ENCODE peak calls at places on chromosomes 16 and 17, in six cellular contexts. L is testis, O is uterus, Y is fibroblast of lung, J is transverse colon, F is left ventricle myocardium inferior. C is an unnamed sample. For H3K4me1 and H3K9me3, the result is how much of the 10 kb centered on the place peaks cover.

GRCh38 chr16:58461640-58462039 is 38.3 kb upstream of the NDRG4 start:
- DNase-seq in L (no peak), O (no peak), Y (no peak), J (no peak), F (no peak), C (no peak)

GRCh38 chr16:56874800-56875199 is 9.8 kb downstream of the SLC12A3 start:
- DNase-seq in L (peak), O (no peak), Y (peak), J (no peak), F (no peak), C (peak)

GRCh38 chr16:7888421-7888820 is 555.8 kb downstream of the RBFOX1 start:
- DNase-seq in L (no peak), O (no peak), Y (no peak), J (no peak), F (no peak), C (no peak)

GRCh38 chr17:4221899-4222659 is 41.7 kb downstream of the ANKFY1 start:
- DNase-seq in L (no peak), O (no peak), Y (no peak), J (no peak), F (no peak), C (no peak)

GRCh38 chr16:12252616-12253015 is 276.1 kb downstream of the SNX29 start:
- DNase-seq in L (no peak), O (no peak), Y (no peak), J (no peak), F (no peak), C (peak)

GRCh38 chr17:47999612-48000011 is 28.7 kb downstream of the CDK5RAP3 start:
- DNase-seq in L (no peak), O (no peak), Y (no peak), J (no peak), F (no peak), C (no peak)

GRCh38 chr17:16888413-16889087 is 83.4 kb downstream of the TNFRSF13B start:
- DNase-seq in L (no peak), O (no peak), Y (no peak), J (no peak), F (no peak), C (peak)

GRCh38 chr17:80832266-80832676 is 159.4 kb upstream of the CHMP6 start:
- DNase-seq in L (peak), O (peak), Y (peak), J (peak), F (no peak), C (peak)

GRCh38 chr16:6528217-6528616 is 804.4 kb upstream of the RBFOX1 start:
- DNase-seq in L (no peak), O (no peak), Y (no peak), J (no peak), F (no peak), C (no peak)

GRCh38 chr17:57521606-57522435 is 223.3 kb downstream of the CCDC182 start:
- DNase-seq in L (no peak), O (no peak), Y (no peak), J (no peak), F (no peak), C (no peak)

GRCh38 chr16:13335894-13336293 is 434.5 kb downstream of the SHISA9 start:
- DNase-seq in L (no peak), O (no peak), Y (no peak), J (no peak), F (no peak), C (no peak)

GRCh38 chr17:28723159-28723835 is 2.7 kb downstream of the TLCD1 start:
- DNase-seq in L (no peak), O (no peak), Y (no peak), J (no peak), F (no peak), C (no peak)

GRCh38 chr17:79027274-79027924 is 3.4 kb downstream of the C1QTNF1 start:
- DNase-seq in L (no peak), O (peak), Y (no peak), J (no peak), F (no peak), C (peak)

GRCh38 chr16:55297910-55298175 is 26.2 kb upstream of the IRX6 start:
- DNase-seq in L (no peak), O (no peak), Y (no peak), J (no peak), F (no peak), C (no peak)

GRCh38 chr17:32266389-32267269 is 997 bp downstream of the RHBDL3 start:
- DNase-seq in L (no peak), O (no peak), Y (no peak), J (no peak), F (no peak), C (no peak)

GRCh38 chr17:47847341-47848197 is 3.4 kb downstream of the SP6 start:
- DNase-seq in L (peak), O (no peak), Y (no peak), J (no peak), F (no peak), C (no peak)

GRCh38 chr17:62653831-62654829 is 26.7 kb downstream of the MRC2 start:
- DNase-seq in L (peak), O (peak), Y (peak), J (peak), F (peak), C (peak)

GRCh38 chr17:74018116-74018515 is 185.4 kb upstream of the RPL38 start:
- DNase-seq in L (no peak), O (no peak), Y (no peak), J (no peak), F (no peak), C (no peak)

GRCh38 chr16:57263585-57264351 is 18.7 kb downstream of the ARL2BP start:
- DNase-seq in L (no peak), O (no peak), Y (no peak), J (no peak), F (no peak), C (no peak)

GRCh38 chr17:38351412-38352222 is at the start of gene SOCS7:
- DNase-seq in L (peak), O (peak), Y (peak), J (peak), F (peak), C (peak)

GRCh38 chr17:48488548-48489106 is 42.2 kb downstream of the HOXB1 start:
- DNase-seq in L (no peak), O (no peak), Y (no peak), J (no peak), F (no peak), C (no peak)

GRCh38 chr17:38562903-38563302 is 42.8 kb downstream of the SRCIN1 start:
- DNase-seq in L (no peak), O (no peak), Y (no peak), J (no peak), F (no peak), C (no peak)

GRCh38 chr17:29102741-29103181 is 59.8 kb downstream of the PIPOX start:
- DNase-seq in L (no peak), O (no peak), Y (no peak), J (no peak), F (no peak), C (no peak)

GRCh38 chr17:6551356-6551755 is 5.0 kb downstream of the PITPNM3 start:
- DNase-seq in L (no peak), O (no peak), Y (no peak), J (no peak), F (no peak), C (no peak)

GRCh38 chr16:87765473-87765775 is 362 bp downstream of the KLHDC4 start:
- DNase-seq in L (no peak), O (no peak), Y (no peak), J (peak), F (no peak), C (peak)

GRCh38 chr16:83835972-83836566 is 28.3 kb downstream of the HSBP1 start:
- DNase-seq in L (no peak), O (no peak), Y (peak), J (no peak), F (no peak), C (peak)

GRCh38 chr16:19697756-19698318 is 20.2 kb downstream of the KNOP1 start:
- DNase-seq in L (no peak), O (no peak), Y (no peak), J (peak), F (no peak), C (no peak)

GRCh38 chr16:79150128-79150527 is 450.4 kb downstream of the MAF start:
- DNase-seq in L (no peak), O (no peak), Y (no peak), J (no peak), F (no peak), C (no peak)

GRCh38 chr17:61619493-61619892 is 28.5 kb upstream of the NACA2 start:
- DNase-seq in L (no peak), O (no peak), Y (peak), J (no peak), F (no peak), C (no peak)

GRCh38 chr17:74936470-74936799 is 737 bp downstream of the OTOP3 start:
- DNase-seq in L (no peak), O (no peak), Y (no peak), J (no peak), F (no peak), C (no peak)

GRCh38 chr17:79633154-79633553 is 22.3 kb upstream of the RBFOX3 start:
- DNase-seq in L (peak), O (peak), Y (no peak), J (peak), F (peak), C (peak)

GRCh38 chr17:4314618-4315017 is 50.8 kb upstream of the ANKFY1 start:
- DNase-seq in L (no peak), O (no peak), Y (no peak), J (no peak), F (no peak), C (no peak)

GRCh38 chr16:55207679-55208294 is 116.2 kb upstream of the IRX6 start:
- DNase-seq in L (peak), O (no peak), Y (no peak), J (no peak), F (no peak), C (peak)

GRCh38 chr16:29991571-29991904 is 3.9 kb downstream of the HIRIP3 start:
- DNase-seq in L (no peak), O (no peak), Y (no peak), J (no peak), F (no peak), C (no peak)

GRCh38 chr16:29994613-29995329 is 646 bp downstream of the HIRIP3 start:
- DNase-seq in L (no peak), O (peak), Y (no peak), J (peak), F (no peak), C (no peak)

GRCh38 chr16:29992371-29992967 is 2.9 kb downstream of the HIRIP3 start:
- DNase-seq in L (peak), O (no peak), Y (peak), J (no peak), F (no peak), C (no peak)

GRCh38 chr16:29993903-29994612 is 1.4 kb downstream of the HIRIP3 start:
- DNase-seq in L (no peak), O (no peak), Y (no peak), J (no peak), F (no peak), C (no peak)

DNA sequence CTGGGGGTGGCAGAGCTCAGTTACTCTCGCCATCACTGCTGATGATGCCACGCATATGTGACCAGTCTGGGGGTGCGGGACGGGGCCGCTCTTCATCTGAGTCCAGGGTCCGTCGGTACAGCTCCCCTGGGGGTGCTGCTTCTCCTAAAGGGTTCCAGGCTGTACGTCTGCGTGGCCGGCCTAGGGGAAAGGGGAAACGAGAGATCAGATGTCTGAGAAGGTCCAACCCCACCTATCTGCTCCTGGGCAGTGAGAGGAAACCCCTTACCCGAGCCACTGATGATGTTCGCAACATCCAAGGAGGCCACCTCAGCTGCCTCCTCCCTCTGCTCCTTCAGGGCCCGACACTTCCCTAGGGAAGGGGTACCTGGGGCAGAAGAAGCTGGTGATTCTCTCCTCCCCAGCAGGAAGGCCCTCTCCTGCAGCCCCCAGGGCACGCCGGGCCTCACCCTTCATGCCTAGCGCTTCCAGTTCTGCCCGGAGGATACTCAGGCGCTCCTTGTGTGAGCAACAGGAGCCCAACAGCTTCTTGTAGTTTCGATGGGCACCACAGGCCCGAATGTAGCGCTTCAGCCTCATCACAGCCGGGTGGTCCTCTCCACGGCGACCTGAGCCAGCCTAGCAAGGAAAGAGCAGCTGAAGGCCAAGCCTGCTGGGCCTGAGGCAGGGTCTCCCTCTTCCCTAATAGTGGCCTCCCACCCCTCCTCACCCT is 2.1 kb downstream of the HIRIP3 start:
- DNase-seq in L (no peak), O (no peak), Y (no peak), J (no peak), F (no peak), C (no peak)
- H3K27ac ChIP-seq in L (no peak), O (no peak), Y (no peak), J (no peak), F (no peak), C (no peak)

GRCh38 chr17:40564883-40565744 is at the start of gene CCR7:
- DNase-seq in L (no peak), O (no peak), Y (no peak), J (peak), F (no peak), C (no peak)
- H3K4me1 ChIP-seq in L (under half), O (under half), Y (under half), J (under half), F (under half), C (under half)

DNA sequence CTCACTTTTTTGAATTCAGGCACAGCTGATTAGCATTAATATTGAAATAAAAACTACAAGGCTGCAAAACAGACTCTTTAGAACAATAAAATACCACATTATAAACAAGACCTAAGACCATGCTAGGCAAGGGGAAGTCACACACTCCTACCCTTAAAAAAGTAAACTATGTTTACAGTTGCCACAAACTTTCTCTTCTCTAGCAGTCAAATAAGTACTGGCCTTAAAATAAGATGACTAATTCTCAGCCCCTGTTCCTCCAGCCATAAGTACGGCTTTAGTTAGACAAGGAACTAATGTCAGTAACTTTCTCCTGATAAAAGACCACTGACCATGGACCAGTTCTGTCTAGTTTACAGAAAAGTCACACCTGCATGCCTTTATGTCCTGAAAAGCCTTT is 19.5 kb upstream of the CPHXL start:
- DNase-seq in L (no peak), O (no peak), Y (no peak), J (no peak), F (no peak), C (no peak)
- H3K9me3 ChIP-seq in L (under half), O (under half), Y (under half), J (under half), F (under half), C (under half)

GRCh38 chr17:55722742-55723487 is at the start of gene TMEM100:
- DNase-seq in L (peak), O (peak), Y (peak), J (no peak), F (no peak), C (peak)
- H3K27ac ChIP-seq in L (no peak), O (peak), Y (peak), J (peak), F (peak), C (peak)

DNA sequence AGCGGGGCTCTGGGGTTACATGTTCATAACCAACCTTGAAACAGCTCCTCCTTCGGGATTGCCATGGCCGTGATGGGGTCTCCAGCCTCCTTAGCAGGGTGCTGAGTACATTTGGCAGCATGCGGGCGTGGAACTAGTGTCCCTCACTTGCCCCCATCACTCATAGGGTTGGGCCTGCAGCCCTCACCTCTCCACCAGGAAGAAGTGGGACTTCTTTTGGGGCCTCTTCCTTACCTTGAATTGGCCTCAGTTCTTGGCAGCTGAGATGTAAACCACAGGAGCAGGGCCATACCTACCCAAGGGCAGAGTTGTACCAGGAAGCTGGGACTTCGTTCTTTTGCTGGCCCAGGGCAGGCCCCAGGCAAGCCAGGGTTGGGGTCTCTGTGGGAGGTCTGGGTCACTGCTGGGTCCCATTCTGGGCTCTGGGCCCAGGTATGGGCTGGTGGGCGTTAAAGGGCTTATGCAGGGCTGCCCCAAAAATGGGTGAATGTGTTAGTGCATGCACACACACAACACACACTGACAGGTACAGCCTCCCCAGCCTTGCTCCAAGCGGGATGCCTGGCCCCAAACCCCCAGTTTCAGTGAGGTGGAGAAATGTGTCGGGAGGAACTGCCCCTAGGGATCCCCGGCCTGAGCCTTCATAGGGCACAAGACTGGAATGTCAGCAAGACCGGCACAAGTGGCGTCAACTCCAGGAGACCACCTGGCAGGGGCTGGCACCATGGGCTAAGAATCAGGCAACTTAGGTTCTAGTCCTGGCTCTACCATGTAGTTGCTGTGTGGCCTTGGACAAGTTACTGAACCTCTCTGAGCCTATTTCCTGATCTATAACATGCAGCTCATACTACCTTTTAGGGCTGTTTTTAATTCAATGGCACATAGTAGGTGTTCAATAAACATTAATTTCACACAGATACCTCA is 3.9 kb upstream of the KRT15 start:
- DNase-seq in L (no peak), O (no peak), Y (no peak), J (peak), F (no peak), C (no peak)
- H3K4me1 ChIP-seq in L (under half), O (under half), Y (under half), J (under half), F (under half), C (under half)

DNA sequence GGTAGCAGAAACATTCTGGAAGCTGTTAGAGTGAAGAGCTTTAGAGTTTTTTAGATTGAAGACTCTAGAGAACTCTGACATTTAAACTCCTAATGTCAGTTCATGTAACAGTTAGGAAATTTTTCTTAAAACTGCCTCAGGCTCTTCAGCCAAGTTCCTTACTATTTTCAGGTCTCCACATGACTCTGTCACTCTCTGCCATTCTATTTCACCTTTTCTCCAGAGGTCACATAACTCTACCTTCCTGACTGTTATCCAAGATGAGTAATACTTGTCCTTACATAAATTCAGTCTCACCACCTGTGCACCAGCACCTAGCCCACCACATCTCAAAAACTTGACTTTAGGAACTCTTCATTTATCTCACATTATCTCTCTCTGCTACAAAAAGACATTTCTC is 347.1 kb upstream of the CA10 start:
- DNase-seq in L (no peak), O (no peak), Y (no peak), J (no peak), F (no peak), C (no peak)
- H3K9me3 ChIP-seq in L (under half), O (under half), Y (under half), J (under half), F (under half), C (under half)

GRCh38 chr16:85872666-85873561 is 26.0 kb upstream of the IRF8 start:
- DNase-seq in L (peak), O (no peak), Y (no peak), J (peak), F (peak), C (no peak)
- H3K27ac ChIP-seq in L (no peak), O (no peak), Y (no peak), J (no peak), F (no peak), C (no peak)

DNA sequence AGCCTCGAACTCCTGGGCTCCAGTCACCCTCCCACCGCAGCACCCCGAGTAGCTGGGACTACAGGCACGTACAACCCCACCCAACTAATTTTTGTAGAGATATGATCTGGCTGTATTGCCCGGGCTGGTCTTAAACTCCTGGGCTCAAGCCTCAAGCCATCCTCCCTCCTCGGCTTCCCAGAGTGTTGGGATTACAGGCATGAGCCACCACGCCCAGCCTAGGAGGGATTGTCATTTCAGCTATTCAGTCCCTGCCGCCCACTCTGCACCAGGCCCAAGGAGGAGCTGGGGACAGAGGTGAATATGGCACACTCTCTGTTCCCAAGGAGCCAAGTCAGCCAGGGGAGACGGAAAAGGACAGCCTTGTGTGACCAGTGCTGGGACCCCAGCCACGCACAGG is 256.2 kb downstream of the PARN start:
- DNase-seq in L (no peak), O (no peak), Y (no peak), J (no peak), F (no peak), C (no peak)
- H3K4me1 ChIP-seq in L (under half), O (under half), Y (under half), J (under half), F (under half), C (under half)

GRCh38 chr16:35711958-35712357 is 2252.5 kb downstream of the TP53TG3F start:
- DNase-seq in L (no peak), O (no peak), Y (no peak), J (no peak), F (no peak), C (no peak)
- H3K9me3 ChIP-seq in L (under half), O (under half), Y (under half), J (under half), F (under half), C (under half)

GRCh38 chr17:17982796-17983195 is 10.1 kb downstream of the DRC3 start:
- DNase-seq in L (no peak), O (no peak), Y (no peak), J (no peak), F (no peak), C (peak)

GRCh38 chr17:17983776-17984175 is 11.1 kb downstream of the DRC3 start:
- DNase-seq in L (no peak), O (no peak), Y (no peak), J (no peak), F (no peak), C (no peak)

GRCh38 chr17:17985153-17985552 is 12.5 kb downstream of the DRC3 start:
- DNase-seq in L (no peak), O (no peak), Y (no peak), J (no peak), F (no peak), C (no peak)

GRCh38 chr17:17981330-17981729 is 8.7 kb downstream of the DRC3 start:
- DNase-seq in L (no peak), O (no peak), Y (no peak), J (no peak), F (no peak), C (no peak)

GRCh38 chr17:17983376-17983775 is 10.7 kb downstream of the DRC3 start:
- DNase-seq in L (no peak), O (no peak), Y (no peak), J (peak), F (no peak), C (no peak)
- H3K27ac ChIP-seq in L (no peak), O (no peak), Y (no peak), J (no peak), F (no peak), C (no peak)